ENCODE peak calls at places on chromosomes 12 and 14, in six cellular contexts. One of them, this sample, is unnamed.

GRCh38 chr14:59428581-59429012 is 36.6 kb downstream of the GPR135 start:
- DNase-seq in astrocyte of the spinal cord: peak
- DNase-seq in psoas muscle: no peak
- DNase-seq in heart right ventricle: no peak
- DNase-seq in left ventricle myocardium inferior: no peak
- DNase-seq in dorsolateral prefrontal cortex: no peak
- DNase-seq in this sample: no peak

GRCh38 chr12:16530268-16530865 is 75.6 kb downstream of the LMO3 start:
- DNase-seq in astrocyte of the spinal cord: no peak
- DNase-seq in psoas muscle: no peak
- DNase-seq in heart right ventricle: no peak
- DNase-seq in left ventricle myocardium inferior: no peak
- DNase-seq in dorsolateral prefrontal cortex: no peak
- DNase-seq in this sample: no peak

GRCh38 chr12:85835810-85836715 is at the start of gene RASSF9:
- DNase-seq in astrocyte of the spinal cord: peak
- DNase-seq in psoas muscle: peak
- DNase-seq in heart right ventricle: peak
- DNase-seq in left ventricle myocardium inferior: peak
- DNase-seq in dorsolateral prefrontal cortex: no peak
- DNase-seq in this sample: peak

GRCh38 chr14:51780741-51781140 is 79.7 kb upstream of the GNG2 start:
- DNase-seq in astrocyte of the spinal cord: no peak
- DNase-seq in psoas muscle: no peak
- DNase-seq in heart right ventricle: no peak
- DNase-seq in left ventricle myocardium inferior: no peak
- DNase-seq in dorsolateral prefrontal cortex: no peak
- DNase-seq in this sample: no peak

GRCh38 chr12:47721431-47721973 is 3.8 kb downstream of the ENDOU start:
- DNase-seq in astrocyte of the spinal cord: no peak
- DNase-seq in psoas muscle: no peak
- DNase-seq in heart right ventricle: no peak
- DNase-seq in left ventricle myocardium inferior: no peak
- DNase-seq in dorsolateral prefrontal cortex: no peak
- DNase-seq in this sample: no peak

GRCh38 chr12:132503611-132504204 is 13.8 kb downstream of the FBRSL1 start:
- DNase-seq in astrocyte of the spinal cord: peak
- DNase-seq in psoas muscle: no peak
- DNase-seq in heart right ventricle: no peak
- DNase-seq in left ventricle myocardium inferior: no peak
- DNase-seq in dorsolateral prefrontal cortex: no peak
- DNase-seq in this sample: no peak

GRCh38 chr12:79993106-79993862 is 58.4 kb upstream of the PPP1R12A start:
- DNase-seq in astrocyte of the spinal cord: no peak
- DNase-seq in psoas muscle: no peak
- DNase-seq in heart right ventricle: no peak
- DNase-seq in left ventricle myocardium inferior: no peak
- DNase-seq in dorsolateral prefrontal cortex: no peak
- DNase-seq in this sample: peak

GRCh38 chr12:133203344-133204263 is 22.3 kb downstream of the ZNF268 start:
- DNase-seq in astrocyte of the spinal cord: no peak
- DNase-seq in psoas muscle: no peak
- DNase-seq in heart right ventricle: no peak
- DNase-seq in left ventricle myocardium inferior: no peak
- DNase-seq in dorsolateral prefrontal cortex: no peak
- DNase-seq in this sample: no peak

GRCh38 chr14:88559852-88560251 is 3.0 kb upstream of the ZC3H14 start:
- DNase-seq in astrocyte of the spinal cord: peak
- DNase-seq in psoas muscle: no peak
- DNase-seq in heart right ventricle: no peak
- DNase-seq in left ventricle myocardium inferior: no peak
- DNase-seq in dorsolateral prefrontal cortex: no peak
- DNase-seq in this sample: no peak

GRCh38 chr12:111444706-111445310 is 39.1 kb downstream of the SH2B3 start:
- DNase-seq in astrocyte of the spinal cord: no peak
- DNase-seq in psoas muscle: peak
- DNase-seq in heart right ventricle: peak
- DNase-seq in left ventricle myocardium inferior: peak
- DNase-seq in dorsolateral prefrontal cortex: no peak
- DNase-seq in this sample: peak

GRCh38 chr14:70359076-70359424 is 433 bp downstream of the COX16 start:
- DNase-seq in astrocyte of the spinal cord: no peak
- DNase-seq in psoas muscle: no peak
- DNase-seq in heart right ventricle: no peak
- DNase-seq in left ventricle myocardium inferior: peak
- DNase-seq in dorsolateral prefrontal cortex: no peak
- DNase-seq in this sample: no peak

GRCh38 chr14:70357557-70357956 is 1.9 kb downstream of the COX16 start:
- DNase-seq in astrocyte of the spinal cord: no peak
- DNase-seq in psoas muscle: no peak
- DNase-seq in heart right ventricle: no peak
- DNase-seq in left ventricle myocardium inferior: no peak
- DNase-seq in dorsolateral prefrontal cortex: no peak
- DNase-seq in this sample: no peak

GRCh38 chr14:70354204-70354603 is 5.3 kb downstream of the COX16 start:
- DNase-seq in astrocyte of the spinal cord: no peak
- DNase-seq in psoas muscle: no peak
- DNase-seq in heart right ventricle: no peak
- DNase-seq in left ventricle myocardium inferior: no peak
- DNase-seq in dorsolateral prefrontal cortex: no peak
- DNase-seq in this sample: no peak

GRCh38 chr14:70358631-70359030 is 852 bp downstream of the COX16 start:
- DNase-seq in astrocyte of the spinal cord: no peak
- DNase-seq in psoas muscle: no peak
- DNase-seq in heart right ventricle: no peak
- DNase-seq in left ventricle myocardium inferior: no peak
- DNase-seq in dorsolateral prefrontal cortex: no peak
- DNase-seq in this sample: no peak

DNA sequence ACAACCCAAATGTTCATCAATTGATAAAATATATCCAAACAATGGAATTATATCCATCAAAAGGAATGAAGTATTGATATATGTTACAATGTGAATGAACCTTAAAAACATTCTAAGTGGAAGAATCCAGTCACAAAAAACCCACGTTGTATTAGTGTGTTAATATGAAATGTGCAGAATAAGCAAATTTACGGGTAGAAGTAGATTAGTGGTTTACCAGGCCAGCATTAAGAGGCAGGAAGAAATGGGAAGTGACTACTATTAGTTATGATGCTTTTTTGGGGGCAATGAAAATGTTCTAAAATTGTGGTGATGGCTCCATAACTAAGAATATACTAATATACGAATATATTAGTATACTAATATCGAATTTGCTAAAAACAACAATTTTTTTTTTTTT is 1.5 kb downstream of the COX16 start:
- DNase-seq in astrocyte of the spinal cord: no peak
- DNase-seq in psoas muscle: no peak
- DNase-seq in heart right ventricle: no peak
- DNase-seq in left ventricle myocardium inferior: no peak
- DNase-seq in dorsolateral prefrontal cortex: no peak
- DNase-seq in this sample: no peak
- H3K4me3 ChIP-seq in astrocyte of the spinal cord: no peak
- H3K4me3 ChIP-seq in psoas muscle: peak
- H3K4me3 ChIP-seq in heart right ventricle: no peak
- H3K4me3 ChIP-seq in left ventricle myocardium inferior: peak
- H3K4me3 ChIP-seq in dorsolateral prefrontal cortex: no peak
- H3K4me3 ChIP-seq in this sample: peak

GRCh38 chr12:694734-695503 is 31.7 kb upstream of the NINJ2 start:
- DNase-seq in astrocyte of the spinal cord: peak
- DNase-seq in psoas muscle: no peak
- DNase-seq in heart right ventricle: no peak
- DNase-seq in left ventricle myocardium inferior: no peak
- DNase-seq in dorsolateral prefrontal cortex: no peak
- DNase-seq in this sample: no peak
- H3K4me3 ChIP-seq in astrocyte of the spinal cord: no peak
- H3K4me3 ChIP-seq in psoas muscle: no peak
- H3K4me3 ChIP-seq in heart right ventricle: no peak
- H3K4me3 ChIP-seq in left ventricle myocardium inferior: no peak
- H3K4me3 ChIP-seq in dorsolateral prefrontal cortex: no peak
- H3K4me3 ChIP-seq in this sample: no peak

DNA sequence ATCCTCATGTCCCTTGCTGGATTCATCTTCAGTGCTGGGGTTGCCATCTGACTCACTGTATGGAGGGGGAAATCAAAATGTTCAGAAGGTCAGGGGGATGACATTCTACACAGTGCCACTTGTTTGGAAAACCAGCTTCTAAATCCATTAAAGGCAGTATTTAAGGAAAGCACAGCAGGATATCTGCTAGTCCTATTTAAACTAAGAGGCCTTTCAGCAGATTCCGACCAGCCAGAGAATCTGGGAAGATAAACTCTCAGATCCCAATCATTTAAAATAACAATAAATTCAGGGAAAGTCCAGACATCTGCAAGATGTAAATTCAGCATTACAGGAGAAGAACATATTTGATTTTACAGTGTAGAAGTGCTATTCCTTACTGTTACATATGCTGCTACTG is 3.8 kb downstream of the SIX4 start:
- DNase-seq in astrocyte of the spinal cord: no peak
- DNase-seq in psoas muscle: no peak
- DNase-seq in heart right ventricle: no peak
- DNase-seq in left ventricle myocardium inferior: no peak
- DNase-seq in dorsolateral prefrontal cortex: no peak
- DNase-seq in this sample: no peak
- H3K4me3 ChIP-seq in astrocyte of the spinal cord: peak
- H3K4me3 ChIP-seq in psoas muscle: peak
- H3K4me3 ChIP-seq in heart right ventricle: no peak
- H3K4me3 ChIP-seq in left ventricle myocardium inferior: no peak
- H3K4me3 ChIP-seq in dorsolateral prefrontal cortex: no peak
- H3K4me3 ChIP-seq in this sample: no peak

GRCh38 chr14:53953828-53954550 is 2.6 kb downstream of the BMP4 start:
- DNase-seq in astrocyte of the spinal cord: peak
- DNase-seq in psoas muscle: peak
- DNase-seq in heart right ventricle: peak
- DNase-seq in left ventricle myocardium inferior: peak
- DNase-seq in dorsolateral prefrontal cortex: no peak
- DNase-seq in this sample: peak
- H3K4me3 ChIP-seq in astrocyte of the spinal cord: peak
- H3K4me3 ChIP-seq in psoas muscle: peak
- H3K4me3 ChIP-seq in heart right ventricle: peak
- H3K4me3 ChIP-seq in left ventricle myocardium inferior: peak
- H3K4me3 ChIP-seq in dorsolateral prefrontal cortex: peak
- H3K4me3 ChIP-seq in this sample: peak

GRCh38 chr14:21072102-21072501 is 2.0 kb downstream of the ARHGEF40 start:
- DNase-seq in astrocyte of the spinal cord: peak
- DNase-seq in psoas muscle: no peak
- DNase-seq in heart right ventricle: no peak
- DNase-seq in left ventricle myocardium inferior: no peak
- DNase-seq in dorsolateral prefrontal cortex: no peak
- DNase-seq in this sample: no peak
- H3K4me3 ChIP-seq in astrocyte of the spinal cord: peak
- H3K4me3 ChIP-seq in psoas muscle: peak
- H3K4me3 ChIP-seq in heart right ventricle: peak
- H3K4me3 ChIP-seq in left ventricle myocardium inferior: peak
- H3K4me3 ChIP-seq in dorsolateral prefrontal cortex: peak
- H3K4me3 ChIP-seq in this sample: peak